ENCODE peak calls at places on chromosomes 1 and 21, in five cellular contexts. One of them, this sample, is unnamed.

GRCh38 chr1:226710501-226710900 is 28.6 kb downstream of the ITPKB start:
- DNase-seq in heart left ventricle: no peak
- DNase-seq in sigmoid colon: no peak
- DNase-seq in tibial artery: no peak
- DNase-seq in NT2/D1: no peak
- DNase-seq in this sample: no peak

GRCh38 chr1:219518906-219519248 is 94.0 kb downstream of the ZC3H11B start:
- DNase-seq in heart left ventricle: no peak
- DNase-seq in sigmoid colon: no peak
- DNase-seq in tibial artery: no peak
- DNase-seq in NT2/D1: no peak
- DNase-seq in this sample: no peak

GRCh38 chr1:17616731-17617279 is 77.3 kb downstream of the ARHGEF10L start:
- DNase-seq in heart left ventricle: no peak
- DNase-seq in sigmoid colon: no peak
- DNase-seq in tibial artery: no peak
- DNase-seq in NT2/D1: no peak
- DNase-seq in this sample: no peak

GRCh38 chr1:151968058-151968457 is 25.6 kb downstream of the S100A10 start:
- DNase-seq in heart left ventricle: peak
- DNase-seq in sigmoid colon: no peak
- DNase-seq in tibial artery: no peak
- DNase-seq in NT2/D1: no peak
- DNase-seq in this sample: no peak

GRCh38 chr1:150551784-150552691 is 2.8 kb downstream of the ADAMTSL4 start:
- DNase-seq in heart left ventricle: peak
- DNase-seq in sigmoid colon: peak
- DNase-seq in tibial artery: peak
- DNase-seq in NT2/D1: no peak
- DNase-seq in this sample: no peak

GRCh38 chr1:153649867-153650235 is 8.7 kb upstream of the SNAPIN start:
- DNase-seq in heart left ventricle: peak
- DNase-seq in sigmoid colon: no peak
- DNase-seq in tibial artery: no peak
- DNase-seq in NT2/D1: no peak
- DNase-seq in this sample: no peak

GRCh38 chr1:113552244-113552643 is 161.9 kb downstream of the MAGI3 start:
- DNase-seq in heart left ventricle: no peak
- DNase-seq in sigmoid colon: no peak
- DNase-seq in tibial artery: no peak
- DNase-seq in NT2/D1: no peak
- DNase-seq in this sample: no peak

GRCh38 chr21:38853421-38853919 is 47.7 kb downstream of the ETS2 start:
- DNase-seq in heart left ventricle: no peak
- DNase-seq in sigmoid colon: no peak
- DNase-seq in tibial artery: no peak
- DNase-seq in NT2/D1: no peak
- DNase-seq in this sample: no peak

GRCh38 chr1:12433323-12434053 is 184.5 kb downstream of the DHRS3 start:
- DNase-seq in heart left ventricle: peak
- DNase-seq in sigmoid colon: peak
- DNase-seq in tibial artery: peak
- DNase-seq in NT2/D1: peak
- DNase-seq in this sample: no peak

GRCh38 chr1:220734571-220735326 is 13.4 kb upstream of the MTARC2 start:
- DNase-seq in heart left ventricle: no peak
- DNase-seq in sigmoid colon: no peak
- DNase-seq in tibial artery: no peak
- DNase-seq in NT2/D1: no peak
- DNase-seq in this sample: no peak

GRCh38 chr1:16090076-16090826 is 16.8 kb upstream of the FAM131C start:
- DNase-seq in heart left ventricle: no peak
- DNase-seq in sigmoid colon: no peak
- DNase-seq in tibial artery: no peak
- DNase-seq in NT2/D1: no peak
- DNase-seq in this sample: no peak

GRCh38 chr1:88180449-88181108 is 503.5 kb upstream of the PKN2 start:
- DNase-seq in heart left ventricle: peak
- DNase-seq in sigmoid colon: peak
- DNase-seq in tibial artery: peak
- DNase-seq in NT2/D1: peak
- DNase-seq in this sample: peak

GRCh38 chr1:81832573-81832972 is 31.8 kb downstream of the ADGRL2 start:
- DNase-seq in heart left ventricle: no peak
- DNase-seq in sigmoid colon: no peak
- DNase-seq in tibial artery: no peak
- DNase-seq in NT2/D1: no peak
- DNase-seq in this sample: no peak

GRCh38 chr1:241443561-241443960 is 76.0 kb downstream of the FH start:
- DNase-seq in heart left ventricle: no peak
- DNase-seq in sigmoid colon: no peak
- DNase-seq in tibial artery: no peak
- DNase-seq in NT2/D1: no peak
- DNase-seq in this sample: no peak

GRCh38 chr1:232613752-232614381 is 16.1 kb downstream of the SIPA1L2 start:
- DNase-seq in heart left ventricle: no peak
- DNase-seq in sigmoid colon: no peak
- DNase-seq in tibial artery: no peak
- DNase-seq in NT2/D1: no peak
- DNase-seq in this sample: no peak

GRCh38 chr1:21966247-21967000 is 10.4 kb upstream of the CELA3B start:
- DNase-seq in heart left ventricle: no peak
- DNase-seq in sigmoid colon: peak
- DNase-seq in tibial artery: no peak
- DNase-seq in NT2/D1: no peak
- DNase-seq in this sample: no peak

GRCh38 chr21:34344584-34344983 is 19.2 kb upstream of the KCNE2 start:
- DNase-seq in heart left ventricle: no peak
- DNase-seq in sigmoid colon: no peak
- DNase-seq in tibial artery: no peak
- DNase-seq in NT2/D1: no peak
- DNase-seq in this sample: no peak

GRCh38 chr1:10651793-10652192 is 144.7 kb downstream of the CASZ1 start:
- DNase-seq in heart left ventricle: no peak
- DNase-seq in sigmoid colon: no peak
- DNase-seq in tibial artery: no peak
- DNase-seq in NT2/D1: no peak
- DNase-seq in this sample: no peak

GRCh38 chr1:57623039-57623790 is 199.4 kb upstream of the DAB1 start:
- DNase-seq in heart left ventricle: peak
- DNase-seq in sigmoid colon: no peak
- DNase-seq in tibial artery: no peak
- DNase-seq in NT2/D1: no peak
- DNase-seq in this sample: no peak

GRCh38 chr1:35049116-35049515 is 17.4 kb upstream of the ZMYM6 start:
- DNase-seq in heart left ventricle: no peak
- DNase-seq in sigmoid colon: no peak
- DNase-seq in tibial artery: no peak
- DNase-seq in NT2/D1: no peak
- DNase-seq in this sample: no peak

GRCh38 chr1:194322751-194323150 is 1136.3 kb upstream of the B3GALT2 start:
- DNase-seq in heart left ventricle: no peak
- DNase-seq in sigmoid colon: no peak
- DNase-seq in tibial artery: no peak
- DNase-seq in NT2/D1: no peak
- DNase-seq in this sample: no peak

GRCh38 chr1:30722175-30722537 is 1.2 kb downstream of the MATN1 start:
- DNase-seq in heart left ventricle: no peak
- DNase-seq in sigmoid colon: no peak
- DNase-seq in tibial artery: no peak
- DNase-seq in NT2/D1: no peak
- DNase-seq in this sample: no peak

GRCh38 chr1:150869683-150870082 is 6.7 kb downstream of the ARNT start:
- DNase-seq in heart left ventricle: no peak
- DNase-seq in sigmoid colon: no peak
- DNase-seq in tibial artery: no peak
- DNase-seq in NT2/D1: no peak
- DNase-seq in this sample: no peak

GRCh38 chr1:40532844-40533424 is 1.5 kb downstream of the ZNF684 start:
- DNase-seq in heart left ventricle: no peak
- DNase-seq in sigmoid colon: no peak
- DNase-seq in tibial artery: no peak
- DNase-seq in NT2/D1: peak
- DNase-seq in this sample: peak

GRCh38 chr1:42932442-42932941 is 26.2 kb downstream of the SLC2A1 start:
- DNase-seq in heart left ventricle: no peak
- DNase-seq in sigmoid colon: no peak
- DNase-seq in tibial artery: no peak
- DNase-seq in NT2/D1: no peak
- DNase-seq in this sample: no peak

GRCh38 chr1:42933060-42933586 is 25.5 kb downstream of the SLC2A1 start:
- DNase-seq in heart left ventricle: no peak
- DNase-seq in sigmoid colon: no peak
- DNase-seq in tibial artery: no peak
- DNase-seq in NT2/D1: no peak
- DNase-seq in this sample: no peak

GRCh38 chr1:42934111-42934510 is 24.6 kb downstream of the SLC2A1 start:
- DNase-seq in heart left ventricle: no peak
- DNase-seq in sigmoid colon: peak
- DNase-seq in tibial artery: no peak
- DNase-seq in NT2/D1: no peak
- DNase-seq in this sample: no peak

GRCh38 chr1:42934541-42935312 is 23.9 kb downstream of the SLC2A1 start:
- DNase-seq in heart left ventricle: no peak
- DNase-seq in sigmoid colon: peak
- DNase-seq in tibial artery: no peak
- DNase-seq in NT2/D1: no peak
- DNase-seq in this sample: no peak

DNA sequence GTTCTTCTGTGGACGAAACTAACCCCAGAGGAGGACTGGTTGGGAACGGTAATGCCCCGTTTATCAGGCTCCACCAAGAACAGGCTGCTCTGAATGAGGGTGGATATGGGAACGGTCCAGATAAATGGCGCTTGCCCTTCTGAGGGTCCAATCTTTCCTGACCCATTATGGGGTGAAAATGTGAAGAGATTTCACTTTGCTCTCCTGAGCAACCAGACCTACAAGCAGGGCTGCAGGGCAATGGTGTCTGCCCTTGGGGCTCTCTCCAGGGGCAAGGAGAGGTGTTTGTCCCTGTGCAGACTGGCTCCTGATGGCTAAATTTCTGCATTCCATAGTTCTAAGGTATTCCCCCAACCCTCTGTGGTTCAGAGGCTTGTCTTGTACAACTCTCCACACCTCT is 25.1 kb downstream of the SLC2A1 start:
- DNase-seq in heart left ventricle: no peak
- DNase-seq in sigmoid colon: peak
- DNase-seq in tibial artery: no peak
- DNase-seq in NT2/D1: no peak
- DNase-seq in this sample: no peak
- H3K4me3 ChIP-seq in heart left ventricle: no peak
- H3K4me3 ChIP-seq in sigmoid colon: no peak
- H3K4me3 ChIP-seq in tibial artery: no peak
- H3K4me3 ChIP-seq in NT2/D1: no peak
- H3K4me3 ChIP-seq in this sample: no peak

GRCh38 chr1:38014724-38015424 is 2.3 kb downstream of the UTP11 start:
- DNase-seq in heart left ventricle: no peak
- DNase-seq in sigmoid colon: no peak
- DNase-seq in tibial artery: no peak
- DNase-seq in NT2/D1: no peak
- DNase-seq in this sample: no peak
- H3K4me3 ChIP-seq in heart left ventricle: no peak
- H3K4me3 ChIP-seq in sigmoid colon: no peak
- H3K4me3 ChIP-seq in tibial artery: no peak
- H3K4me3 ChIP-seq in NT2/D1: no peak
- H3K4me3 ChIP-seq in this sample: no peak

GRCh38 chr21:46181953-46182547 is 2.2 kb downstream of the SPATC1L start:
- DNase-seq in heart left ventricle: no peak
- DNase-seq in sigmoid colon: peak
- DNase-seq in tibial artery: no peak
- DNase-seq in NT2/D1: no peak
- DNase-seq in this sample: no peak

GRCh38 chr21:46180778-46181391 is 3.4 kb downstream of the SPATC1L start:
- DNase-seq in heart left ventricle: no peak
- DNase-seq in sigmoid colon: peak
- DNase-seq in tibial artery: no peak
- DNase-seq in NT2/D1: no peak
- DNase-seq in this sample: no peak

GRCh38 chr21:46183910-46184624 is at the start of gene SPATC1L:
- DNase-seq in heart left ventricle: peak
- DNase-seq in sigmoid colon: peak
- DNase-seq in tibial artery: no peak
- DNase-seq in NT2/D1: peak
- DNase-seq in this sample: peak

GRCh38 chr21:46181436-46181835 is 2.8 kb downstream of the SPATC1L start:
- DNase-seq in heart left ventricle: no peak
- DNase-seq in sigmoid colon: peak
- DNase-seq in tibial artery: no peak
- DNase-seq in NT2/D1: no peak
- DNase-seq in this sample: no peak

DNA sequence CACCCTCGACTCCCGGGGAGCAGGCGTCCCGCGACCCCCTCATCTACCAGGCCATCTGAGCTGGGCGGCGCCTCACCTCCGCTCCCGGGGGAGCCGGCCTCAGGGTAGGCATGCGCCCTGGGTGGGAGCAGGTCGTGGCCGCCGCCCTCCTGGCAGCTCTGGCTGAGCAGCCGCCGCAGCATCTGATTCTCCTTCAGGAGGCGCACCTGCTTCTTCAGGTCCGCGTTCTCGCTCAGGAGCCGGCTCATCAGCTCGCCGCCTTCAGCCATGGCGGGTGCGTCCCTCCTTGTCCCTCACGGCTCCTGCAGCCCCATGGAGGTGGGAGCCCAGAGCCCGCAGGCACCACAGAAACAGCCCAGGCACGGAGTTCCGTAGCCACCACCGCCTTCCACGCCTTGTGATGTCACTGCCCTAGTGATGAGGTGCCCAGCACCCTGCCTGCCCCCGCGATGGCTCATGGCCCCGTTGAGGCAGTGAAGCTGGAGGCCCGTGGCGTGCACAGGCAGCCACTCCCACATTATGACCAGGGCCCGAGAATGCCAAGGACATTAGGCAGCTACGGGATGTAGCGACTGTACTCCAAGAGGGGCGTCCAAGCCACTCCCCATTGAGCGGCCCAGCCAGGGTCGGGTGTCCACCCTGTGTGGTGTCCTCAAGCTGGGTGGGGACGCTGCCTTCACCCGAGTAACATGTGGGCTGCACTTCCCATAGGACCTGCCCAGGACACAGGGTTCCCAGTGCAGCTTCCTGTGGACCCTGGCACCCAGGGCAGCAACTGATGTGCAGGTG is 1.5 kb downstream of the SPATC1L start:
- DNase-seq in heart left ventricle: peak
- DNase-seq in sigmoid colon: peak
- DNase-seq in tibial artery: no peak
- DNase-seq in NT2/D1: no peak
- DNase-seq in this sample: no peak
- H3K4me3 ChIP-seq in heart left ventricle: no peak
- H3K4me3 ChIP-seq in sigmoid colon: no peak
- H3K4me3 ChIP-seq in tibial artery: no peak
- H3K4me3 ChIP-seq in NT2/D1: no peak
- H3K4me3 ChIP-seq in this sample: no peak

DNA sequence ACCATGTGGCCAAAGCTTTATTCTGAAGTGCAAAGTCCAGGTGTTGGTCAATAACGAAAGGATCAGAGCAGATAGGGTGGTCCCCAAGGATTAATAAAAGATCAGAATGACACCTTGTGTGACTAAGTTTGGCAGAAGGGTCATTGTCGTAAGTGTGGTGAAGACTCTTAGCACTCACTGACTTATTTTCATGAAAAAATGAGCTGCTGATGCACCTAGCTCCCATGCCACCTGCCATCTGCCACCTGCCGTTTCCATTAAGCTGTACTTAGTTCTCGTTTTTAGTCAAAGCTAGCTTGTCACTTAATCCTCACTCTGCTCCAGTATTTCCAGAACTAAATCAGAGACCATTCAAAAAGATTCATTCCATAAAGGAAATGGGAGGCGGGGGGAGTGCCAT is 112.6 kb downstream of the SEC16B start:
- DNase-seq in heart left ventricle: no peak
- DNase-seq in sigmoid colon: no peak
- DNase-seq in tibial artery: no peak
- DNase-seq in NT2/D1: no peak
- DNase-seq in this sample: no peak
- H3K4me3 ChIP-seq in heart left ventricle: no peak
- H3K4me3 ChIP-seq in sigmoid colon: no peak
- H3K4me3 ChIP-seq in tibial artery: no peak
- H3K4me3 ChIP-seq in NT2/D1: no peak
- H3K4me3 ChIP-seq in this sample: no peak